ENCODE peak calls at places on chromosome X, in six cellular contexts. F, J, M, U, K and E are unnamed samples.
A peak's percentile ranks its signal among the peaks of the same experiment; 100 is the strongest.

GRCh38 chrX:70166601-70167590 is 10.4 kb upstream of the DGAT2L6 start:
- DNase-seq in K (no peak), U (no peak), F (no peak), J (no peak), M (peak; percentile 70), E (no peak)

GRCh38 chrX:119981286-119982070 is 37.9 kb upstream of the NKAP start:
- DNase-seq in U (no peak), F (no peak), M (peak; percentile 33), K (peak; percentile 47), J (no peak), E (peak; percentile 2)

GRCh38 chrX:101429934-101430333 is 21.9 kb downstream of the HNRNPH2 start:
- DNase-seq in M (peak; percentile 69), J (no peak), K (no peak), F (no peak), U (no peak), E (no peak)

GRCh38 chrX:30883141-30883540 is 5.9 kb downstream of the TAB3 start:
- DNase-seq in F (no peak), U (no peak), J (no peak), K (no peak), M (no peak), E (no peak)

GRCh38 chrX:63784902-63785692 is at the start of gene ARHGEF9:
- DNase-seq in F (peak; percentile 55), K (peak; percentile 73), U (peak; percentile 68), J (peak; percentile 76), M (peak; percentile 22), E (peak; percentile 29)

GRCh38 chrX:135688137-135688536 is 25.3 kb upstream of the CT45A1 start:
- DNase-seq in U (no peak), J (peak; percentile 54), F (no peak), M (no peak), K (peak; percentile 0), E (no peak)

GRCh38 chrX:22164770-22165388 is 107.8 kb upstream of the CBLL2 start:
- DNase-seq in K (no peak), J (no peak), F (no peak), M (peak; percentile 1), U (no peak), E (no peak)

GRCh38 chrX:85243761-85244410 is at the start of the genes SATL1 and ZNF711:
- DNase-seq in K (peak; percentile 91), F (peak; percentile 51), U (no peak), M (peak; percentile 72), J (peak; percentile 70), E (peak; percentile 68)

GRCh38 chrX:40891798-40892197 is 156.5 kb upstream of the MED14 start:
- DNase-seq in K (no peak), M (no peak), F (no peak), U (no peak), J (no peak), E (no peak)

GRCh38 chrX:120306640-120307039 is 4.6 kb downstream of the TMEM255A start:
- DNase-seq in U (no peak), F (no peak), J (no peak), K (no peak), M (no peak), E (no peak)

GRCh38 chrX:30957753-30958152 is 68.7 kb upstream of the TAB3 start:
- DNase-seq in F (no peak), M (peak; percentile 46), K (peak; percentile 21), U (no peak), J (no peak), E (no peak)

GRCh38 chrX:2732076-2732475 is 19.8 kb upstream of the XG start:
- DNase-seq in F (no peak), U (no peak), J (no peak), K (no peak), M (no peak), E (no peak)

GRCh38 chrX:153441981-153442380 is 3.9 kb downstream of the TREX2 start:
- DNase-seq in U (no peak), M (no peak), J (no peak), F (no peak), K (no peak), E (no peak)

GRCh38 chrX:124641737-124642491 is 295.6 kb downstream of the SH2D1A start:
- DNase-seq in U (no peak), M (no peak), J (no peak), K (no peak), F (no peak), E (no peak)

GRCh38 chrX:137926090-137926489 is 360.2 kb downstream of the ZIC3 start:
- DNase-seq in M (no peak), U (no peak), J (no peak), F (no peak), K (peak; percentile 39), E (no peak)

GRCh38 chrX:111168314-111168713 is 72.3 kb downstream of the PAK3 start:
- DNase-seq in J (no peak), F (no peak), U (no peak), K (peak; percentile 34), M (peak; percentile 24), E (no peak)

GRCh38 chrX:97909245-97909644 is 1025.5 kb downstream of the RPA4 start:
- DNase-seq in K (no peak), F (no peak), U (no peak), M (no peak), J (no peak), E (no peak)

GRCh38 chrX:1417921-1418875 is 26.3 kb upstream of the SLC25A6 start:
- DNase-seq in U (peak; percentile 56), F (no peak), K (no peak), J (peak; percentile 67), M (no peak), E (no peak)

GRCh38 chrX:46912098-46912672 is at the start of gene JADE3:
- DNase-seq in U (peak; percentile 85), M (peak; percentile 75), K (peak; percentile 84), J (peak; percentile 85), F (peak; percentile 71), E (peak; percentile 83)

GRCh38 chrX:41148553-41148952 is 63.3 kb downstream of the USP9X start:
- DNase-seq in U (no peak), J (no peak), K (no peak), M (peak; percentile 70), F (no peak), E (no peak)

GRCh38 chrX:40908857-40909475 is 173.6 kb upstream of the MED14 start:
- DNase-seq in U (no peak), K (no peak), F (no peak), M (peak; percentile 51), J (no peak), E (no peak)

GRCh38 chrX:129654652-129655546 is at the start of gene APLN:
- DNase-seq in F (peak; percentile 69), M (peak; percentile 38), J (no peak), K (peak; percentile 57), U (no peak), E (peak; percentile 16)

GRCh38 chrX:39616098-39616729 is 481.5 kb downstream of the BCOR start:
- DNase-seq in U (no peak), M (no peak), F (no peak), K (no peak), J (no peak), E (no peak)

DNA sequence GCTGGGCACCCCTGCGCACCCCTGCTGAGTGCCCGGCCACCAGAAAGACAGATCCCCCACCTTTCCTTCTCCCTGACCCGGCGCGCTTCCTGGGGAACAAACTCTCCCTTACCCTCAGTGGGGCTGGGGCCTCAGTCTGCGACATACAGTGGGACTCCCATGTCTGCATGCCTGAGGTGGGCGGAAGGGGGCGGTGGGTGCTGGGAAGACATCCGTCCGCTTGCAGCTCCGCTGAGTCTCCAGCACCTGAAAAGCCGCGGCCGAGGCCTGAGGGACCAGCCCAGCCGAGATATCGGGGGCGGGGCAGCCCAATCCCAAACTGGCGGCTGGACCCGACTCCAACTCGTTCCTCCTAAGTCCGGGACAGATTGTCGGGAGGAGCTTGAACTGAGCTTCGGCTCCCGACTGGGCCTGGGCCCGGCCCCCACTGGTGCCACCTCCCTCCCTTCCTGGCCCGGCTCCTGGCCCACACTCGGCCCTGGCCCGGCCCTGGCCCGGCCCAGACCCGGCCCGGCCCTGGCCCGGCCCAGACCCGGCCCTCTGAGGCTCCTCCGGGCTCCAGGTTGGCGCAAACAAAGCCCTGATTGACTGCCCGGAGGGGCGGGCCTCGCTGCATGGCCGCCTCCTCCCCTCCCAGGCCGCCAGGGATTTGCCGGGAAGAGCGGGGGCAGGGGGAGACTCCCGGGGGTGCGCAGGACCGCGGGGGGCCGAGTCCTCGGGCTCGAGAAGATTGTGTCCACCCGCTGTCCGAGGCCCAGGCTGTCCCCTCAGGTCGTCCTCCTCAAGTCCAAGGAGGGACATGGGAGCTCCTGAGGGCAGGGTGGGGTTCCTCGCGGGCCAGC is 878 bp upstream of the SLC16A2 start:
- DNase-seq in K (peak; percentile 60), J (peak; percentile 82), F (peak; percentile 82), M (peak; percentile 57), U (peak; percentile 89), E (peak; percentile 83)
- H3K4me3 ChIP-seq in K (peak overlapping the region; percentile 40), J (peak overlapping the region; percentile 68), F (peak overlapping the region; percentile 73), M (peak overlapping the region; percentile 83), U (peak overlapping the region; percentile 38), E (peak overlapping the region; percentile 4)

GRCh38 chrX:45184211-45184610 is 16.5 kb downstream of the DIPK2B start:
- DNase-seq in K (no peak), U (no peak), F (no peak), M (no peak), J (no peak), E (no peak)
- H3K27ac ChIP-seq in K (no peak overlapping the region), U (no peak overlapping the region), F (no peak overlapping the region), M (no peak overlapping the region), J (no peak overlapping the region), E (no peak overlapping the region)

DNA sequence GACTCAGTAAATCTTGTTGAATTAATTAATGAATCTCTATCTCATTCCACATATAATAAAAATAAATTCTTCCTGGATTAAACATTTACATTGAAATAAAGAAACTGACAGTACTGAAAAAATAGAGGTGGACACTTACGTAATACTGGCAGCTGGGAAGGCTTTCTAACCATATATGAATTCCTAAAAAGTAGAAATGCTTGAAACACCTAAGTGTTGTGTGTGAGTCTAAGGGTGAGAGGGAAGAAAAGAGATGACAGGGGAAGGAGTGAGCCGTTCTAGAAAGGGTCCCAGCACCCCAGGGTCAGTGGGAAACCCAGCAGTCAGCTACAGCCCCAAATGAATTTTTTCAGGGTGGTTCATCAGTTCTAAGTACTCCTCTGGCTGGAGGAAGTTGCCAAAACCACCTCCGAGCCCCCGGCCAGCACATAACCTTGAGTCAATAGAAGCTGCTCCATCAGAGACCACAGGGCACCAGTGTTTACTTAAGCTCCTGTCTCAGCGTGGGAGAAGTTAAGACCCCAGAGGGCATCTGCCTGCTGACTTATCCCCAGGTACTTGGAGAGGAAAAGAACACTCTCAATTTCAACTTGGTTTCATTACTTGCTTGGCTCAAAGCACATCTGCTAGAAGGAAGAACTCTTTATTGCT is 18.3 kb downstream of the GAB3 start:
- DNase-seq in U (no peak), M (peak; percentile 81), J (no peak), F (no peak), K (no peak), E (no peak)
- H3K4me1 ChIP-seq in U (no peaks in the 10 kb centered on the region), M (peaks cover 18% of the 10 kb centered on the region), J (peaks cover 22% of the 10 kb centered on the region), F (peaks cover 53% of the 10 kb centered on the region), K (no peaks in the 10 kb centered on the region), E (peaks cover 46% of the 10 kb centered on the region)

DNA sequence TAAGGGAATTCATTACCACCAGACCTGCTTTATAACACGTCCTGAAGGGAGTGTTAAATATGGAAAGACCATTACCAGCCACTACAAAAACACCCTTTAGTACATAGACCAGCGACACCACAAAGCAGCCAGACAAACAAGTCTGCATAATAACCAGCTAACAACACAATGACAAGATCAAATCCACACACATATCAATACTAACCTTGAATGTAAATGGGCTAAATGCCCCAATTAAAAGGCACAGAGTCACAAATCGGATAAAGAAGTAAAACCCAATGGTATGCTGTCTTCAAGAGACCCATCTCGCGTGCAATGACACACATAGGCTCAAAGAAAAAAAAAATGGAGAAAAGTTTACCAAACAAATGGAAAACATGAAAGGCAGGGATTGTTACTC is 36.9 kb downstream of the FGF16 start:
- DNase-seq in J (no peak), F (no peak), M (no peak), U (no peak), K (no peak), E (no peak)
- H3K4me3 ChIP-seq in J (no peak overlapping the region), F (no peak overlapping the region), M (no peak overlapping the region), U (no peak overlapping the region), K (no peak overlapping the region), E (no peak overlapping the region)

GRCh38 chrX:82677281-82677680 is 830.8 kb upstream of the POU3F4 start:
- DNase-seq in K (no peak), F (no peak), M (peak; percentile 45), J (no peak), U (no peak), E (no peak)
- H3K27ac ChIP-seq in K (no peak overlapping the region), F (no peak overlapping the region), M (no peak overlapping the region), J (no peak overlapping the region), U (no peak overlapping the region), E (no peak overlapping the region)